ENCODE peak calls at places on chromosomes 12 and 14, in four cellular contexts. O, P, J and E are unnamed samples. For H3K36me3, the result is how much of the 10 kb centered on the place peaks cover.

GRCh38 chr14:59870277-59871165 is at the start of gene RTN1:
- DNase-seq in O (peak), P (no peak), J (peak), E (peak)

GRCh38 chr12:121590476-121591143 is 9.8 kb upstream of the KDM2B start:
- DNase-seq in O (no peak), P (no peak), J (peak), E (no peak)

GRCh38 chr12:130981156-130981789 is 27.6 kb downstream of the ADGRD1 start:
- DNase-seq in O (no peak), P (no peak), J (no peak), E (no peak)

GRCh38 chr12:76008438-76008837 is 23.1 kb downstream of the PHLDA1 start:
- DNase-seq in O (no peak), P (no peak), J (no peak), E (no peak)

GRCh38 chr12:56087220-56087619 is 7.3 kb downstream of the ERBB3 start:
- DNase-seq in O (peak), P (no peak), J (peak), E (peak)

GRCh38 chr12:91111366-91112321 is at the start of gene LUM:
- DNase-seq in O (peak), P (peak), J (peak), E (no peak)

GRCh38 chr12:74790958-74791357 is 253.3 kb downstream of the ATXN7L3B start:
- DNase-seq in O (no peak), P (no peak), J (no peak), E (no peak)

GRCh38 chr14:29800961-29801360 is 126.7 kb downstream of the PRKD1 start:
- DNase-seq in O (no peak), P (no peak), J (no peak), E (no peak)

GRCh38 chr14:64387232-64387737 is 868 bp upstream of the MTHFD1 start:
- DNase-seq in O (no peak), P (no peak), J (no peak), E (no peak)

GRCh38 chr14:24135834-24136683 is at the start of gene PSME1:
- DNase-seq in O (peak), P (peak), J (peak), E (peak)

GRCh38 chr14:105171004-105171673 is 2.6 kb upstream of the JAG2 start:
- DNase-seq in O (no peak), P (no peak), J (peak), E (no peak)

GRCh38 chr12:125861299-125862281 is 796.4 kb downstream of the AACS start:
- DNase-seq in O (peak), P (peak), J (no peak), E (peak)

GRCh38 chr14:105021656-105022275 is 883 bp upstream of the CDCA4 start:
- DNase-seq in O (no peak), P (peak), J (peak), E (peak)

GRCh38 chr12:6374028-6374780 is 1.2 kb downstream of the SCNN1A start:
- DNase-seq in O (no peak), P (no peak), J (no peak), E (no peak)

GRCh38 chr12:97299867-97300266 is 162.7 kb upstream of the RMST start:
- DNase-seq in O (no peak), P (no peak), J (no peak), E (no peak)

GRCh38 chr12:6361834-6362233 is 13.5 kb downstream of the SCNN1A start:
- DNase-seq in O (peak), P (no peak), J (no peak), E (no peak)

GRCh38 chr14:44589180-44589579 is 82.1 kb upstream of the FSCB start:
- DNase-seq in O (no peak), P (no peak), J (no peak), E (no peak)

DNA sequence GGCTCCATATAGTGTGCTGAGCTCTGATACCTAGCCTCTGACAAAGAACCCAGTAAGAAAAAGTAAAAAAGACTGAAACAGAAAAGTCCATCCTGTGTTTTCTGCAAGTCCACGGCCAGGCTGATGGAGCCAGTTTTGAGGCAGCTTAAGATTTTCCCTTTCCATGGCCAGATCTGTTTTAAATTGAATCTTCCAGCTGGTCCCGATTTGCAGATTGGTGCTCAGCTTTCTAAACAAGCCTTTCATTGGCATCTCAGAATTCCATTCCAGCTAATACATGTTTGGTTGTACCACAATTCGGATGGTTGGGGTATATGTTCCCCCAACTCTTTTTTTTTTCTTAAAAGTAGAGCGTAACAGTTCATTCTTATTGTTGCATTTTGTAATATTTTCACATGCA is 152.0 kb downstream of the DACT1 start:
- DNase-seq in O (no peak), P (no peak), J (no peak), E (no peak)
- H3K36me3 ChIP-seq in O (under half), P (under half), J (under half), E (under half)

GRCh38 chr14:53953002-53953827 is 3.4 kb downstream of the BMP4 start:
- DNase-seq in O (peak), P (peak), J (peak), E (peak)

GRCh38 chr14:53953828-53954550 is 2.6 kb downstream of the BMP4 start:
- DNase-seq in O (peak), P (peak), J (peak), E (peak)

GRCh38 chr14:53950031-53950793 is 6.4 kb downstream of the BMP4 start:
- DNase-seq in O (no peak), P (no peak), J (no peak), E (no peak)

GRCh38 chr14:53952533-53952932 is 4.1 kb downstream of the BMP4 start:
- DNase-seq in O (no peak), P (peak), J (peak), E (no peak)

DNA sequence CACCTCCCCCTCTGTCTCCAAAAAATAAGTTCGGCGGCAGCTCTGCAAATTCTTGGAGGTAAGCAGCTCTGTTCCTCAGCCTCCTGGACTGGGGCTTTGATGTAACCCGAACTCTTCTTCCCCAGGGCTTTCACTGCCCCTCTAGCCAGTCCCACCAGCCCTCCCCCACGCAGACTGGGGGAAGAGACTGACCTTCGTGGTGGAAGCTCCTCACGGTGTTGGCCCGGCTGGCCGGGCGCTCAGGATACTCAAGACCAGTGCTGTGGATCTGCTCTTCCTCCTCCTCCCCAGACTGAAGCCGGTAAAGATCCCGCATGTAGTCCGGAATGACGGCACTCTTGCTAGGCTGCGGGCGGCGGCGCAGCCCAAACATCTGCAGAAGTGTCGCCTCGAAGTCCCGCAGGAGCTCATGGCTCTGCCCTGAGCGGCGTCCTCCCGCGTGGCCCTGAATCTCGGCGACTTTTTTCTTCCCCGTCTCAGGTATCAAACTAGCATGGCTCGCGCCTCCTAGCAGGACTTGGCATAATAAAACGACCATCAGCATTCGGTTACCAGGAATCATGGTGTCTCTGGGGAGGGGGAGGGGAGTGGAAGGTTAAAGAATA is 4.9 kb downstream of the BMP4 start:
- DNase-seq in O (no peak), P (no peak), J (peak), E (peak)
- H3K27ac ChIP-seq in O (peak), P (no peak), J (no peak), E (no peak)

GRCh38 chr12:293199-293598 is 30.6 kb upstream of the SLC6A13 start:
- DNase-seq in O (no peak), P (no peak), J (no peak), E (no peak)

GRCh38 chr12:291153-291723 is 28.6 kb upstream of the SLC6A13 start:
- DNase-seq in O (no peak), P (no peak), J (no peak), E (no peak)

GRCh38 chr12:292186-292585 is 29.6 kb upstream of the SLC6A13 start:
- DNase-seq in O (no peak), P (no peak), J (no peak), E (no peak)

GRCh38 chr12:286531-287300 is 24.1 kb upstream of the SLC6A13 start:
- DNase-seq in O (no peak), P (no peak), J (no peak), E (no peak)

DNA sequence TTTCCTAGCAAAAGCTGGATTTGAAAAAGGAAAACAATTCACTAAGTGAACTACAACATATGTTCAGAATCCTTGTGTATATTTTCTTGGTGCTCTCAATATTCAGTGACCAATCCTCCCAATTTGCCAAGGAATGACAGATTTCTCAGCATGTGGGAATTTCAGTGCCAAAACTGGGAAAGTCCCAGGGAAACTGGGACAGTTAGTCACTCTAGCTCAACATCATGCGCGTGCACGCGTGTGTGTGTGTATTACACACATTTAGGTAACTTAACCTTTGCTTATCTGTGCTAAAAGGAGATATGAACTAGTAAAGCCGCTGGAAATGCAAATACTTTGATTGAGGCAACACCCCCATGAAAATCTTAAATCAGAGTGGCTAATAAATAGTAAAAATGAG is 26.1 kb upstream of the SLC6A13 start:
- DNase-seq in O (no peak), P (no peak), J (no peak), E (no peak)
- H3K36me3 ChIP-seq in O (under half), P (under half), J (under half), E (under half)

GRCh38 chr12:92134638-92135274 is 10.9 kb downstream of the BTG1 start:
- DNase-seq in O (no peak), P (no peak), J (no peak), E (no peak)
- H3K27ac ChIP-seq in O (peak), P (peak), J (peak), E (peak)

DNA sequence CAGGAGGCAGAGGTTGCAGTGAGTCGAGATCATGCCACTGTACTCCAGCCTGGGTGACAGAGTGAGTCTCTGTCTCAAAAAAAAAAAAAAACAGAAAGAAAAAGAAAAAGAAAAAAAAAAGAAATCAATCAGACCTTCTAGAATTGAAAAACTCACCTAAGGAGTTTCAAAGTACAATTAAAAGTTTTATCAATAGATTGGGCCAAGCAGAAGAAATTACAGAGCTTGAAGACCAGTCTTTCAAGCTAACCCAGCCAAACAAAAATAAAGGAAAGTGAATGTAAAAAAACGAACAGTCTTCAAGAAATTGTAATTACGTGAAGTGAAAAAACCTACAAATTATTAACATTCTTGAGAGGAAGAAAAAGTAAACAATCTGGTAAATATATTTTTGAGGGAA is 93.0 kb downstream of the IPO8 start:
- DNase-seq in O (no peak), P (no peak), J (no peak), E (no peak)
- H3K36me3 ChIP-seq in O (under half), P (under half), J (under half), E (under half)

GRCh38 chr14:68247867-68248266 is 428.3 kb downstream of the RAD51B start:
- DNase-seq in O (no peak), P (no peak), J (no peak), E (no peak)

GRCh38 chr14:68251766-68252100 is 432.2 kb downstream of the RAD51B start:
- DNase-seq in O (no peak), P (no peak), J (no peak), E (no peak)

GRCh38 chr14:68248481-68249255 is 429.1 kb downstream of the RAD51B start:
- DNase-seq in O (peak), P (peak), J (peak), E (peak)

GRCh38 chr14:68250950-68251765 is 431.6 kb downstream of the RAD51B start:
- DNase-seq in O (no peak), P (no peak), J (peak), E (no peak)

GRCh38 chr14:68249534-68250517 is 430.2 kb downstream of the RAD51B start:
- DNase-seq in O (no peak), P (no peak), J (no peak), E (no peak)
- H3K27ac ChIP-seq in O (peak), P (peak), J (peak), E (peak)